ENCODE peak calls at places on chromosomes 2 and 18, in nine cellular contexts. O is right atrium auricular region; K is foreskin keratinocyte; J is thyroid gland; T is ovary; N is IMR-90; I is heart right ventricle; H is CD8-positive, alpha-beta T cell; Y is colonic mucosa. P is an unnamed sample. For H3K27me3, the result is how much of the 10 kb centered on the place peaks cover.

GRCh38 chr2:195768454-195768853 is 111.4 kb downstream of the SLC39A10 start:
- DNase-seq in N (peak), K (no peak), O (no peak), T (no peak), Y (no peak), I (no peak), H (no peak), J (no peak), P (no peak)

GRCh38 chr2:14713248-14713647 is 80.7 kb downstream of the LRATD1 start:
- DNase-seq in N (no peak), J (no peak), T (no peak), K (no peak), Y (no peak), O (no peak), I (no peak), H (no peak), P (no peak)

GRCh38 chr18:59232309-59233016 is 12.5 kb downstream of the GRP start:
- DNase-seq in Y (no peak), I (no peak), T (no peak), H (no peak), K (peak), O (no peak), J (no peak), N (no peak), P (no peak)

GRCh38 chr2:173394575-173394974 is 39.9 kb downstream of the CDCA7 start:
- DNase-seq in H (no peak), I (no peak), N (no peak), J (no peak), T (no peak), Y (no peak), K (no peak), O (no peak), P (no peak)

GRCh38 chr2:69092857-69093256 is 79.9 kb downstream of the ANTXR1 start:
- DNase-seq in K (no peak), O (no peak), Y (no peak), J (no peak), H (no peak), I (no peak), T (no peak), N (no peak), P (no peak)

GRCh38 chr18:28062446-28062845 is 114.5 kb downstream of the CDH2 start:
- DNase-seq in J (no peak), Y (no peak), H (no peak), N (no peak), T (no peak), K (no peak), I (no peak), O (no peak), P (no peak)

GRCh38 chr18:13454363-13455150 is 236.0 kb downstream of the LDLRAD4 start:
- DNase-seq in O (peak), N (no peak), I (no peak), H (no peak), J (no peak), K (no peak), Y (no peak), T (no peak), P (no peak)

GRCh38 chr2:180359522-180360282 is 352.6 kb upstream of the CWC22 start:
- DNase-seq in N (no peak), J (no peak), H (peak), Y (peak), O (no peak), I (no peak), K (peak), T (no peak), P (no peak)

GRCh38 chr18:9209230-9209629 is 72.6 kb downstream of the ANKRD12 start:
- DNase-seq in T (no peak), H (no peak), N (peak), Y (no peak), I (no peak), O (no peak), K (no peak), J (no peak), P (no peak)

GRCh38 chr2:151097118-151097517 is 164.5 kb downstream of the RBM43 start:
- DNase-seq in I (no peak), J (no peak), Y (no peak), N (peak), H (no peak), T (no peak), O (no peak), K (no peak), P (peak)

GRCh38 chr2:58553937-58554336 is 312.8 kb upstream of the FANCL start:
- DNase-seq in I (no peak), T (no peak), H (no peak), Y (no peak), O (no peak), K (no peak), N (no peak), J (peak), P (no peak)

GRCh38 chr18:8264861-8265411 is 344.3 kb upstream of the RAB12 start:
- DNase-seq in N (peak), H (no peak), K (peak), T (no peak), O (no peak), J (peak), I (no peak), Y (no peak), P (no peak)

GRCh38 chr18:76476665-76477561 is 18.1 kb downstream of the ZNF516 start:
- DNase-seq in Y (peak), I (no peak), T (no peak), J (no peak), N (peak), K (no peak), H (no peak), O (peak), P (peak)

GRCh38 chr18:79912994-79913831 is 38.2 kb downstream of the SLC66A2 start:
- DNase-seq in O (peak), J (no peak), Y (no peak), I (no peak), K (no peak), T (peak), H (peak), N (no peak), P (no peak)

GRCh38 chr2:171134624-171135230 is 26.0 kb downstream of the TLK1 start:
- DNase-seq in O (no peak), Y (no peak), I (no peak), T (no peak), K (no peak), J (peak), N (no peak), H (no peak), P (no peak)

GRCh38 chr2:108905176-108905575 is 83.8 kb downstream of the EDAR start:
- DNase-seq in J (peak), K (no peak), O (no peak), H (no peak), I (no peak), N (no peak), T (peak), Y (peak), P (no peak)

GRCh38 chr2:239669899-239670460 is 269.2 kb upstream of the HDAC4 start:
- DNase-seq in O (no peak), T (no peak), K (no peak), N (no peak), H (no peak), I (no peak), J (no peak), Y (no peak), P (no peak)

GRCh38 chr2:98175811-98176210 is 88.8 kb downstream of the VWA3B start:
- DNase-seq in H (no peak), J (no peak), N (no peak), T (no peak), K (no peak), Y (peak), I (no peak), O (no peak), P (no peak)

GRCh38 chr2:159515482-159515881 is 100.9 kb downstream of the BAZ2B start:
- DNase-seq in O (no peak), T (no peak), H (no peak), K (no peak), J (no peak), N (no peak), Y (no peak), I (no peak), P (no peak)

GRCh38 chr18:55136864-55137263 is 177.6 kb upstream of the CCDC68 start:
- DNase-seq in N (peak), O (no peak), J (no peak), T (no peak), Y (no peak), I (no peak), H (no peak), K (no peak), P (no peak)

GRCh38 chr2:162056796-162057399 is 17.1 kb downstream of the DPP4 start:
- DNase-seq in J (no peak), O (no peak), T (no peak), N (no peak), I (no peak), K (no peak), Y (no peak), H (no peak), P (no peak)

GRCh38 chr2:160652236-160652635 is 158.6 kb upstream of the RBMS1 start:
- DNase-seq in J (no peak), N (no peak), O (peak), I (no peak), T (no peak), Y (peak), H (peak), K (no peak), P (no peak)

GRCh38 chr2:45935791-45936622 is 284.5 kb downstream of the PRKCE start:
- DNase-seq in T (peak), Y (peak), H (peak), O (peak), K (peak), J (peak), N (peak), I (peak), P (peak)

GRCh38 chr2:109702250-109702985 is 88.3 kb downstream of the SOWAHC start:
- DNase-seq in J (no peak), I (no peak), O (no peak), Y (no peak), T (no peak), H (no peak), K (peak), N (peak), P (no peak)

GRCh38 chr18:79853303-79853992 is 55.7 kb downstream of the KCNG2 start:
- DNase-seq in N (no peak), Y (peak), H (no peak), T (no peak), I (no peak), J (no peak), K (no peak), O (peak), P (no peak)

GRCh38 chr18:63788447-63789096 is 13.4 kb downstream of the SERPINB7 start:
- DNase-seq in J (no peak), T (no peak), Y (no peak), O (no peak), N (peak), H (peak), I (no peak), K (peak), P (peak)

GRCh38 chr18:4450065-4450676 is 4.9 kb downstream of the DLGAP1 start:
- DNase-seq in T (no peak), I (no peak), K (no peak), O (no peak), H (no peak), Y (no peak), N (no peak), J (no peak), P (no peak)

GRCh38 chr2:187553908-187554703 is at the start of gene TFPI:
- DNase-seq in H (no peak), I (no peak), J (peak), Y (peak), K (no peak), T (no peak), N (peak), O (no peak), P (no peak)

DNA sequence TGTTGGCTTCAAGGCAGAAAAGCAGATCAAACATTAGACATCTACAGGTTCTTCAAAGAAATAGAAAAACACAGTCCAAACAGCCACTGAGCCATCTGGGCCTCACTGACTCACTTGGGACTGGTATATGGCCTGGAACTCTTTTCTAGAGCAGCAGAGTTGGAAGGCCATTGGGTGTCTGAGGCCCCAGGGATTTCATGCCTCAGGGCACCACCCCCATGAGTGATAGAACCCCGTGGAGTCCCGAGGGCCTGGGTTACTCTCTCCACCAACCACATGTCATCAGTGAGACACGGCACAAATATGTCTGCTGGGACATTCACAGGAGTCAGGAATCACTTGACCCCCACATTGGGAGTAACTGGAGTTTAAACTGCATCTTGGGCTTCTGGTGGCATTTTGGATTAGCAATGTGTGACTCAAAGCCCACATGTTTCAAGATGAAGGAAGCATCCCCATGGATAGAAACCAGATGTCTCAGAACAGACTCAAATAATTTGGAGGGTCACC is 44.0 kb downstream of the CAPN13 start:
- DNase-seq in O (no peak), Y (no peak), I (no peak), H (no peak), K (no peak), T (no peak), N (no peak), J (no peak), P (no peak)
- H3K27me3 ChIP-seq in O (under half), Y (under half), I (under half), H (under half), K (under half), T (under half), N (under half), J (under half), P (under half)

GRCh38 chr2:143078106-143078505 is 51.1 kb upstream of the ARHGAP15 start:
- DNase-seq in H (no peak), N (no peak), K (no peak), Y (no peak), O (no peak), J (no peak), T (no peak), I (no peak), P (no peak)
- TF ChIP-seq CTCF in H (peak), N (no peak), K (peak), Y (no peak), O (no peak), J (no peak), T (no peak), I (no peak), P (no peak)

DNA sequence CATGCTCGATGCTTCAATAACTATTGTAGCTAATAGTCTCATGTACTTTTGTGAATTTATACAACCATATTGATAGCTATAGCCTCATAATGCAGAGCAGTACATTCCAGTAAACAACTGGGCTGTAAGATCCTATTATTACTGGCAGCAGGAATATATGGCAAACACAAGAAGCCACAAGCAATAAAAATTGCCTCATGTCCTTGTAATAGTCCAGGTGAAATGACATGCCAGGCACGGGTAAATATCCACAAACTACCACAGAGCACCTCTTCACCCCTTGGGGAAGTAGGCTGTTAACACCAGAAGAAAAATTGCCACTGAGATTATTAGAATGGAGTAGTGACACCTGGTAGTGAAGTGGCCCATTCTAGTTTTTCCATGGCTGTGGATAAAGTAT is 158.3 kb downstream of the MTX2 start:
- DNase-seq in I (no peak), O (no peak), Y (no peak), H (no peak), N (no peak), K (no peak), J (no peak), T (no peak), P (no peak)
- H3K27ac ChIP-seq in I (no peak), O (no peak), Y (no peak), H (no peak), N (no peak), K (no peak), J (no peak), T (no peak), P (no peak)

DNA sequence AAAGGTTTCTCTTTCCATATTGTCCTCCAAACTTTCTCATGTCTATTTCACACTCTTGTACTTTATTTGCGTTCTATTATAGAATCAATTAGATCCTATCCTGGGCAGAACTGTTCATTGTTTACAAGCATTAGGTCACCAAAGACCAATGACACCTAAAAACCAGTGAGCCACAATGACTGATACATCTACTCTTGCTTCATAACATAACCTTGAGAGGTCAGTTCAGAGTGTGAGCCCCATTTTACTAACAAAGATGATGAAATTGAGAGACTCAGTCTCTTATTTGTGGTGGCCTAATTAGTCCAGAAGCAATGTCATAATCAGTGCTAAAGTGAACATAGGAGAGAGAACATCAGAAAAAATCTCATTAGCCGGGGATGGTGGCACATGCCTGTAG is 248.9 kb upstream of the RBBP8 start:
- DNase-seq in I (no peak), Y (no peak), J (no peak), N (no peak), K (no peak), O (no peak), H (no peak), T (no peak), P (no peak)
- H3K27me3 ChIP-seq in I (under half), Y (under half), J (under half), N (under half), K (under half), O (under half), H (under half), T (under half), P (under half)

DNA sequence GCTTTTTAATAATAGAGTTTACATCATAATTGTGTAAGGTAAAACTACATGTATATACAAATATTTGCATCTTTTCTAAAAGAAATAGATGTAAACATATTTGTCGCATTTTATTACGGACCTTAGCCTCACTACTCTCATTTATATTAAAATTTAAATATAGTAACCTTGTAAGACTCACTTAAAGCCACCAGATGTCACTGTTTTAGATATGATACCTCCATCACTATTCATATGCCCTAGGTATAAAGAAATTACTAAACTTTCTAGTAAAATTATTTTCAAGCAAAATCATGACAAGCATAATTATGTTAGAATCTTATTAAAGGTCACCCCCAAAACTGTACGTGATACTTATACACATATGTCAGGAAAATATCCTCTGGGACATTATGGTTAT is 674.3 kb upstream of the REG3G start:
- DNase-seq in H (no peak), T (no peak), K (no peak), I (no peak), O (no peak), J (no peak), N (no peak), Y (no peak), P (no peak)
- TF ChIP-seq CTCF in H (no peak), T (no peak), K (peak), I (no peak), O (no peak), J (no peak), N (no peak), Y (no peak), P (no peak)

P was measured in AG04450.